ENCODE peak calls at places on chromosomes 3 and 15, in eight cellular contexts. X, U, K, R, Y, C, G and Q are unnamed samples.
A peak's percentile ranks its signal among the peaks of the same experiment; 100 is the strongest.

GRCh38 chr3:152183473-152183872 is 85.3 kb upstream of the MBNL1 start:
- DNase-seq in C (peak; percentile 56), K (no peak), R (no peak), U (peak; percentile 27), X (no peak), Y (peak; percentile 73), G (no peak), Q (no peak)

GRCh38 chr15:49155110-49155833 is at the start of gene COPS2:
- DNase-seq in U (peak; percentile 93), Y (peak; percentile 99), G (peak; percentile 95), K (peak; percentile 98), X (peak; percentile 98), R (peak; percentile 96), C (peak; percentile 99), Q (peak; percentile 95)

GRCh38 chr3:69012111-69012835 is 1.2 kb downstream of the EOGT start:
- DNase-seq in U (no peak), C (peak; percentile 80), K (no peak), R (peak; percentile 19), G (peak; percentile 70), X (no peak), Y (peak; percentile 67), Q (no peak)

GRCh38 chr3:51966941-51967383 is 292 bp downstream of the PCBP4 start:
- DNase-seq in Y (no peak), R (no peak), K (no peak), U (no peak), X (no peak), C (no peak), G (no peak), Q (no peak)

GRCh38 chr15:31487811-31488436 is 161.3 kb downstream of the KLF13 start:
- DNase-seq in R (no peak), Y (no peak), X (peak; percentile 80), C (no peak), G (peak; percentile 69), K (no peak), U (peak; percentile 22), Q (no peak)

GRCh38 chr15:76286231-76286879 is 24.9 kb downstream of the ETFA start:
- DNase-seq in Y (no peak), X (no peak), R (no peak), U (no peak), C (no peak), G (no peak), K (no peak), Q (no peak)

GRCh38 chr3:69784854-69785523 is 45.7 kb downstream of the MITF start:
- DNase-seq in X (no peak), Y (no peak), G (peak; percentile 75), C (peak; percentile 41), R (peak; percentile 21), K (no peak), U (no peak), Q (no peak)

GRCh38 chr15:100923076-100923475 is 3.9 kb downstream of the LRRK1 start:
- DNase-seq in R (no peak), U (no peak), K (no peak), X (no peak), C (no peak), Y (no peak), G (no peak), Q (no peak)

GRCh38 chr3:190728574-190729246 is 133.8 kb downstream of the GMNC start:
- DNase-seq in C (no peak), K (no peak), X (no peak), U (no peak), G (no peak), Y (no peak), R (no peak), Q (no peak)

GRCh38 chr3:14441240-14441919 is 39.0 kb downstream of the SLC6A6 start:
- DNase-seq in C (peak; percentile 58), X (no peak), K (no peak), R (no peak), Y (no peak), U (no peak), G (no peak), Q (no peak)

GRCh38 chr3:76624128-76624527 is 415.8 kb upstream of the ROBO2 start:
- DNase-seq in Y (no peak), U (no peak), K (no peak), C (no peak), X (no peak), R (no peak), G (no peak), Q (no peak)

GRCh38 chr3:187973977-187974856 is 179.7 kb upstream of the LPP start:
- DNase-seq in Y (no peak), C (no peak), X (no peak), R (no peak), G (no peak), K (no peak), U (no peak), Q (no peak)

GRCh38 chr3:61901481-61901880 is 340.1 kb downstream of the PTPRG start:
- DNase-seq in C (no peak), U (no peak), X (no peak), G (no peak), R (no peak), Y (no peak), K (no peak), Q (no peak)

GRCh38 chr3:21041621-21042020 is 709.4 kb downstream of the ZNF385D start:
- DNase-seq in U (no peak), C (no peak), Y (no peak), R (no peak), K (no peak), X (no peak), G (no peak), Q (no peak)

GRCh38 chr3:189311521-189311920 is 139.8 kb downstream of the TPRG1 start:
- DNase-seq in U (no peak), C (no peak), K (no peak), G (no peak), R (no peak), Y (no peak), X (no peak), Q (no peak)

GRCh38 chr3:43523454-43524053 is 98.3 kb downstream of the ANO10 start:
- DNase-seq in U (no peak), Y (no peak), K (no peak), R (no peak), X (no peak), G (no peak), C (no peak), Q (no peak)

GRCh38 chr15:98888839-98889479 is 118.6 kb downstream of the PGPEP1L start:
- DNase-seq in X (no peak), G (no peak), K (no peak), R (no peak), Y (no peak), C (peak; percentile 60), U (no peak), Q (no peak)

GRCh38 chr3:17811633-17812032 is 69.2 kb upstream of the TBC1D5 start:
- DNase-seq in G (no peak), Y (no peak), K (no peak), U (no peak), C (no peak), X (no peak), R (no peak), Q (no peak)

DNA sequence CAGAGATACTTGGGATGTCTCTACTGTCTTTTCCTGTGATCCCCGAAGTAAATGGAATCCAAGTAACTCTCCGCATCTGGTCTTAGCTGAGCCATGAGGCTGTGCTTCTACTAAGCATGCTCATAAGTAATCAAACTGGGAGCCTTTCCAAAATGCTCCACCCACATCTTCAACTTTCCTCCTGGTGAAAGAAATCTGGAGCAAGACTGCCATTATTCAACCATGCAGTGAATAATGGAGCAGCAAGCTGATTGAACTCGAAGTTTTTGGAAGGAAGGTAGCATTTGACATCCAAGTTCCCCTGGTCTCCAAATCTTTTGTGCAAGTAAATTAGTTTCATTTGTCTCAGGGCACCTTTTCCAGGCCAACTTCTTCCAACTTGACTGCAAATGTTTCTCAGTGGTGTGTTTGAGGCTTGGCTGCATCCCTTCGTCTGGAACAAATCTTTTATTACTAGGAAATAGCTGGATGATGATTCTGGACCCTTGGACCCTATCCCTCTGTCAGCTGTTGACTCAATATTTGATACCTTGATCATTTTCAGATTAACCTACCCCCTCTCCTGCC is 19.4 kb downstream of the GXYLT2 start:
- DNase-seq in U (no peak), G (no peak), K (no peak), X (no peak), R (no peak), Y (no peak), C (no peak), Q (no peak)
- TF ChIP-seq POLR2AphosphoS5 in U (no peak), G (peak; percentile 68), K (no peak), X (no peak), R (no peak), Y (no peak), C (no peak), Q (no peak)

DNA sequence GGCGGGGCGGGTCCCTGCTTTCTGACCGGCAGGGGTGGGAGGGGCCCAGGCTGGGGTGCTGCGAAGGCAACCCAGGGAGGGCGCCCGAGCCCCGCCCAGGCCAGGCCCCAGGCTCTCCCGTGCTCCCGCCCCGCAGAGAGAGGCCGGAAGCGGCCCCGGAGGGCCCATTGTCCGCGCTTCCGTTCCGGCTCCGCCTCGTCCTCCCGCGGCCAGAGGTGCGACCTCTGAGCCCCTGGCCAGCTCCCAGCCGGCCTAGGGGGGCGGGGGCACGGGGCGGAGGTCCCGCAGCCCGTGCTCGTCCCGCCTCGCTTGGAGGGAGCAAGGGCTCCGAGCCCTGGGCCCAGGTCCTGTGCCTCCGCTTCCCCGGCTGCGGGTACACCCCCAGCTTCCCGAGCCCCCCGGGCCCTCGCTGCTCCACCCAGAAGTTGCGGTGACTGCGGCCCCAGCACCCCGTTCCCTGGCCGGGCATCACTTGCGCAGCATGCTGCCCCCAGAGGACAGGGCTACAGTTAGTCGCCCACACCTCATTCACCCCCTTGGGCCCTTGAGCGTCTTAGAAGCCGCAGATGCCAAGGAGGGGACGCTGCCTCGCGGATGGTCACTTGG is 20.4 kb upstream of the PLXND1 start:
- DNase-seq in K (no peak), Y (peak; percentile 95), R (peak; percentile 96), X (no peak), C (peak; percentile 74), G (peak; percentile 92), U (peak; percentile 94), Q (peak; percentile 97)
- TF ChIP-seq POLR2AphosphoS5 in K (peak; percentile 18), Y (peak; percentile 70), R (peak; percentile 72), X (peak; percentile 76), C (peak; percentile 97), G (no peak), U (peak; percentile 92), Q (peak; percentile 89)

GRCh38 chr3:107522510-107523360 is at the start of gene BBX:
- DNase-seq in C (peak; percentile 99), K (peak; percentile 98), U (peak; percentile 96), R (peak; percentile 94), Y (peak; percentile 87), G (peak; percentile 95), X (peak; percentile 99), Q (peak; percentile 94)
- TF ChIP-seq POLR2AphosphoS5 in C (peak; percentile 34), K (peak; percentile 31), U (peak; percentile 78), R (peak; percentile 97), Y (peak; percentile 55), G (no peak), X (peak; percentile 94), Q (peak; percentile 91)

DNA sequence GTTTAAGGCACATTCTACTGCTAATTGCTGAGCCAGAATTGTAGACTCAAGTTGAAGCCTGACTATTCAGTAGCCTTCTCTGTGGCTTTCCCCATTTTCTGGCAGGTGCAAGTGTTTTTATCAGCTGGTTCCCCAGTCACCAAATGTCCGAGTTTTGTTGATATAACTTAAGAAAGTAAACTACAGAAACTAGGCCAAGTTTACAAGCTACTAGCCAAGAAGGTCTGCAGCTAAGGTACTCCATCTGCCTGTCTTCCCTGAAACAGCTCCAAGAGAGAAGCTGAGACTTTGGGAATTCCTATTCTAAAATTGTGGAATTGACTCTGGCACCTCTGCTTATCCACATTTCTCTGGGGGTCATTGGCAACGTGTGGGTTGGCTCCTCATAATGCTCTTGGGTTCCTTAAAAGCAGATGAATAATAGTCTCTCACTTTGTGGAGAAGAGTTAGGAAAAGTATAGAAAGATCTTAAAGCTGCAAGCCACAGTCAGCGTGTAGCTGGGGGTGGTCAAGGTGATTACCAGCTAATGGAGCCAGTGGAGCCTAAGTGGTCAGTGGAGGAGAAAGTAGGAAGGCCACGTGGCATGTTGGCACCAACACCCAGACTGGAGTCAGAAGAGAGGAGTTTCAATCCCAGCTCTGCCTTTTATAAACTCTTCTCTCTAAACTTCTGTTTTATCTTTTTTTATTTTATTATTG is 128.8 kb downstream of the PEX5L start:
- DNase-seq in X (no peak), R (no peak), Y (no peak), G (no peak), K (no peak), U (no peak), C (no peak), Q (no peak)
- TF ChIP-seq POLR2AphosphoS5 in X (no peak), R (no peak), Y (no peak), G (no peak), K (no peak), U (no peak), C (no peak), Q (no peak)